ENCODE peak calls at places on chromosomes 2 and 18, in four cellular contexts. K is HL-60, C is K562, E is GM12878. M is an unnamed sample.

GRCh38 chr2:179524940-179525339 is 260.3 kb upstream of the SESTD1 start:
- DNase-seq in K (no peak), C (no peak), E (no peak), M (no peak)

GRCh38 chr2:31297751-31298150 is 63.8 kb downstream of the EHD3 start:
- DNase-seq in C (no peak), K (peak; percentile 36), E (no peak), M (no peak)

GRCh38 chr2:106852103-106852502 is 33.9 kb downstream of the ST6GAL2 start:
- DNase-seq in E (no peak), K (no peak), C (no peak), M (no peak)

GRCh38 chr2:80304522-80304878 is at the start of gene LRRTM1:
- DNase-seq in E (no peak), K (no peak), C (peak; percentile 33), M (no peak)

GRCh38 chr2:163191372-163191771 is 352.8 kb upstream of the KCNH7 start:
- DNase-seq in K (peak; percentile 18), C (peak; percentile 11), E (no peak), M (no peak)

GRCh38 chr18:29184654-29185053 is 1007.7 kb upstream of the CDH2 start:
- DNase-seq in K (no peak), C (no peak), E (no peak), M (no peak)

GRCh38 chr2:179355881-179356280 is 91.2 kb upstream of the SESTD1 start:
- DNase-seq in K (no peak), C (no peak), E (no peak), M (no peak)

GRCh38 chr2:43766006-43766405 is 7.8 kb upstream of the DYNC2LI1 start:
- DNase-seq in C (no peak), K (no peak), E (no peak), M (no peak)

GRCh38 chr2:42722328-42723190 is 41.4 kb downstream of the OXER1 start:
- DNase-seq in K (peak; percentile 74), E (peak; percentile 91), C (peak; percentile 45), M (peak; percentile 18)

GRCh38 chr2:66481100-66481549 is 46.2 kb downstream of the MEIS1 start:
- DNase-seq in K (peak; percentile 14), E (no peak), C (peak; percentile 91), M (no peak)

GRCh38 chr2:101793277-101793969 is 95.9 kb downstream of the MAP4K4 start:
- DNase-seq in K (no peak), E (no peak), C (no peak), M (no peak)

GRCh38 chr2:9207641-9208301 is 1.2 kb downstream of the ASAP2 start:
- DNase-seq in K (no peak), E (no peak), C (peak; percentile 36), M (peak; percentile 19)

GRCh38 chr18:57918601-57919000 is 115.5 kb upstream of the ATP8B1 start:
- DNase-seq in K (no peak), E (no peak), C (no peak), M (no peak)

GRCh38 chr2:72937356-72937669 is 20.0 kb downstream of the EMX1 start:
- DNase-seq in C (no peak), K (no peak), E (no peak), M (no peak)

GRCh38 chr2:131519466-131519865 is 8.2 kb upstream of the CCDC74A start:
- DNase-seq in E (no peak), K (no peak), C (no peak), M (no peak)

GRCh38 chr2:95208101-95208500 is 780 bp downstream of the ZNF892 start:
- DNase-seq in C (no peak), E (no peak), K (no peak), M (no peak)

GRCh38 chr2:1259746-1260145 is 153.5 kb upstream of the TPO start:
- DNase-seq in E (no peak), K (no peak), C (no peak), M (no peak)

GRCh38 chr2:194842871-194843270 is 814.2 kb upstream of the SLC39A10 start:
- DNase-seq in C (no peak), K (no peak), E (no peak), M (no peak)

GRCh38 chr2:143807677-143808076 is 678.5 kb downstream of the ARHGAP15 start:
- DNase-seq in E (no peak), C (no peak), K (peak; percentile 69), M (no peak)

GRCh38 chr2:174094542-174094941 is 129.4 kb upstream of the SP3 start:
- DNase-seq in C (no peak), K (no peak), E (no peak), M (no peak)

GRCh38 chr2:52861606-52862005 is 906.0 kb upstream of the CHAC2 start:
- DNase-seq in E (no peak), C (no peak), K (no peak), M (no peak)

GRCh38 chr2:126793885-126794613 is 104.6 kb upstream of the TEX51 start:
- DNase-seq in E (no peak), K (no peak), C (no peak), M (no peak)

GRCh38 chr2:733495-733894 is 56.3 kb upstream of the TMEM18 start:
- DNase-seq in C (no peak), E (no peak), K (no peak), M (no peak)

GRCh38 chr2:122390406-122390805 is 635.0 kb downstream of the TSN start:
- DNase-seq in K (peak; percentile 2), C (no peak), E (peak; percentile 7), M (no peak)

GRCh38 chr2:58594175-58594574 is 353.1 kb upstream of the FANCL start:
- DNase-seq in E (no peak), K (peak; percentile 2), C (peak; percentile 62), M (no peak)

GRCh38 chr2:219059725-219060682 is 717 bp downstream of the IHH start:
- DNase-seq in E (no peak), K (no peak), C (no peak), M (no peak)

GRCh38 chr2:225399509-225399908 is at the start of gene NYAP2:
- DNase-seq in K (no peak), C (no peak), E (no peak), M (no peak)

GRCh38 chr2:46230115-46230571 is 67.1 kb upstream of the EPAS1 start:
- DNase-seq in C (no peak), E (peak; percentile 37), K (peak; percentile 36), M (no peak)

GRCh38 chr2:113711857-113712256 is 44.6 kb downstream of the SLC35F5 start:
- DNase-seq in E (no peak), C (no peak), K (no peak), M (no peak)

GRCh38 chr2:168767258-168767657 is 35.2 kb upstream of the NOSTRIN start:
- DNase-seq in K (no peak), E (no peak), C (no peak), M (no peak)

GRCh38 chr2:227188292-227188691 is 23.9 kb downstream of the COL4A3 start:
- DNase-seq in C (no peak), K (no peak), E (no peak), M (no peak)

GRCh38 chr18:35616664-35617423 is 35.3 kb downstream of the GALNT1 start:
- DNase-seq in C (peak; percentile 42), K (peak; percentile 92), E (peak; percentile 88), M (no peak)

GRCh38 chr2:72112981-72113846 is 34.4 kb downstream of the CYP26B1 start:
- DNase-seq in C (no peak), K (no peak), E (no peak), M (no peak)

GRCh38 chr2:199751480-199751879 is 99.5 kb downstream of the FTCDNL1 start:
- DNase-seq in K (no peak), E (no peak), C (no peak), M (no peak)

GRCh38 chr2:96940026-96940601 is 46.3 kb downstream of the FAM178B start:
- DNase-seq in E (no peak), C (no peak), K (no peak), M (no peak)

GRCh38 chr2:55231546-55232083 is 478 bp downstream of the CLHC1 start:
- DNase-seq in C (no peak), K (peak; percentile 25), E (no peak), M (no peak)

GRCh38 chr2:16102976-16103380 is 162.6 kb downstream of the MYCN start:
- DNase-seq in E (no peak), K (no peak), C (no peak), M (no peak)
- TF ChIP-seq SPI1 in E (no peak), K (no peak), C (no peak), M (no peak)

DNA sequence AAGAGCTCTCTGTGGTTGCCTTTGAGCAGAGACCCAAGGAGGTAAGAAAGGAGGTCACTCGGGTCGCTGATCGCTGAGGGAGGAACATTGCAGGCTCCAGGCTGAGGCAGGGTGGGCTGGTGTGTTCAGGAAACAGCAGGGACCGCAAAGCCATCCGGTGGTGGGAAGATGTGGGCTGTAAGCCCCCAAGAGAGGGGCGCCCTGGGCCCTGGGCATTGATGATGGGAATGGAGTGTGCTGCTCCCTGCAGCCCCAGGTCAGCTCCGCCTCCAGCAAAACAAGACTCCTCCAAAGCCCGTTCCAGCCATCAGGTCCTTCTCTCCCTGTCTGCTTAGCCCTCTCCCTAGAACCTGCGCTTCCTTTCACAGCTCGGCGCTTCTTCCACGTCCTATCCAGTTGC is 229.7 kb downstream of the KLHL29 start:
- DNase-seq in K (no peak), C (no peak), E (no peak), M (no peak)
- TF ChIP-seq SPI1 in K (no peak), C (no peak), E (no peak), M (no peak)

GRCh38 chr2:233815861-233816260 is 37.7 kb downstream of the MROH2A start:
- DNase-seq in E (no peak), K (no peak), C (no peak), M (no peak)

GRCh38 chr2:233813236-233814062 is 35.3 kb downstream of the MROH2A start:
- DNase-seq in K (no peak), E (no peak), C (no peak), M (no peak)

GRCh38 chr2:233814436-233814835 is 36.3 kb downstream of the MROH2A start:
- DNase-seq in C (no peak), K (no peak), E (no peak), M (no peak)

GRCh38 chr2:233816334-233816733 is 38.0 kb downstream of the HJURP start:
- DNase-seq in E (no peak), K (no peak), C (no peak), M (no peak)

GRCh38 chr2:233814063-233814435 is 35.9 kb downstream of the MROH2A start:
- DNase-seq in E (no peak), C (no peak), K (no peak), M (no peak)
- TF ChIP-seq SPI1 in E (no peak), C (no peak), K (no peak), M (no peak)

DNA sequence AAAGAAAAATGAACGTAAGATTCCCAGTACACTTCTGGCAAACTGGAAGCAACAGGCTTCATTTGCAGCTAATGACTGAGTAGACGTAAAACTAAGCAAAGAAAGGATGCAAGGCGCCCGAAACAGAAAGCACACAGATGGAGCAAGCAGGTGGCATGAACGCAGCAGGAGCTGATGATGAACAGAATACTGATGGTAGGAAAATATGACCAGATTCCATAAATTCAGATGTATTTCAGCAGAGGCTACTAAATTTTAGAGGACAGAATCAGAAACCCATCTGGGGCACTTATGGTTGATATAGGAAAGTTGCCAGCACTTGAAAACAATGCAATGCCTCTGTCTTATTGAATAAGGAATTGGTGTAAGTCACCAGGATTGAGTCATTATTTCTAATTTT is 658.7 kb upstream of the LINC00305 start:
- DNase-seq in E (no peak), K (no peak), C (no peak), M (no peak)
- TF ChIP-seq SPI1 in E (no peak), K (no peak), C (no peak), M (no peak)